ENCODE peak calls at places on chromosomes 2 and 18, in four cellular contexts. One of them, this sample, is unnamed.
A peak's percentile ranks its signal among the peaks of the same experiment; 100 is the strongest.

GRCh38 chr2:134739261-134739878 is 20.6 kb upstream of the TMEM163 start:
- DNase-seq in lower leg skin: no peak
- DNase-seq in endothelial cell of umbilical vein: no peak
- DNase-seq in kidney epithelial cell: no peak
- DNase-seq in this sample: no peak

GRCh38 chr18:53971331-53971730 is 253.1 kb downstream of the MBD2 start:
- DNase-seq in endothelial cell of umbilical vein: no peak
- DNase-seq in lower leg skin: no peak
- DNase-seq in kidney epithelial cell: no peak
- DNase-seq in this sample: no peak

GRCh38 chr2:127516031-127516430 is 10.3 kb downstream of the IWS1 start:
- DNase-seq in lower leg skin: no peak
- DNase-seq in kidney epithelial cell: no peak
- DNase-seq in endothelial cell of umbilical vein: no peak
- DNase-seq in this sample: no peak

GRCh38 chr2:152409691-152410597 is 75.0 kb downstream of the FMNL2 start:
- DNase-seq in endothelial cell of umbilical vein: no peak
- DNase-seq in kidney epithelial cell: no peak
- DNase-seq in lower leg skin: no peak
- DNase-seq in this sample: no peak

GRCh38 chr2:105138643-105139042 is 100.8 kb downstream of the MRPS9 start:
- DNase-seq in lower leg skin: no peak
- DNase-seq in endothelial cell of umbilical vein: no peak
- DNase-seq in kidney epithelial cell: no peak
- DNase-seq in this sample: no peak

GRCh38 chr2:18209934-18210639 is 331.6 kb downstream of the KCNS3 start:
- DNase-seq in lower leg skin: no peak
- DNase-seq in endothelial cell of umbilical vein: peak; percentile 80
- DNase-seq in kidney epithelial cell: peak; percentile 69
- DNase-seq in this sample: peak; percentile 28

GRCh38 chr2:128371248-128371630 is 52.6 kb upstream of the HS6ST1 start:
- DNase-seq in kidney epithelial cell: no peak
- DNase-seq in lower leg skin: no peak
- DNase-seq in endothelial cell of umbilical vein: no peak
- DNase-seq in this sample: no peak

GRCh38 chr2:72425996-72426395 is 278.3 kb upstream of the CYP26B1 start:
- DNase-seq in endothelial cell of umbilical vein: no peak
- DNase-seq in kidney epithelial cell: no peak
- DNase-seq in lower leg skin: no peak
- DNase-seq in this sample: no peak

GRCh38 chr18:60891936-60892335 is 441.3 kb upstream of the CDH20 start:
- DNase-seq in kidney epithelial cell: no peak
- DNase-seq in endothelial cell of umbilical vein: no peak
- DNase-seq in lower leg skin: no peak
- DNase-seq in this sample: no peak

GRCh38 chr18:48782381-48782841 is 168.4 kb downstream of the SMAD7 start:
- DNase-seq in endothelial cell of umbilical vein: peak; percentile 9
- DNase-seq in kidney epithelial cell: no peak
- DNase-seq in lower leg skin: no peak
- DNase-seq in this sample: no peak

GRCh38 chr18:59605633-59606192 is 91.5 kb downstream of the CCBE1 start:
- DNase-seq in kidney epithelial cell: peak; percentile 16
- DNase-seq in lower leg skin: no peak
- DNase-seq in endothelial cell of umbilical vein: no peak
- DNase-seq in this sample: no peak

GRCh38 chr2:242022550-242023290 is 153.2 kb downstream of the RTP5 start:
- DNase-seq in kidney epithelial cell: no peak
- DNase-seq in lower leg skin: no peak
- DNase-seq in endothelial cell of umbilical vein: no peak
- DNase-seq in this sample: no peak

GRCh38 chr2:61340242-61340641 is 130.6 kb downstream of the USP34 start:
- DNase-seq in endothelial cell of umbilical vein: peak; percentile 72
- DNase-seq in kidney epithelial cell: no peak
- DNase-seq in lower leg skin: no peak
- DNase-seq in this sample: no peak

GRCh38 chr2:165239230-165239629 is at the start of gene SCN2A:
- DNase-seq in endothelial cell of umbilical vein: peak; percentile 60
- DNase-seq in kidney epithelial cell: no peak
- DNase-seq in lower leg skin: no peak
- DNase-seq in this sample: peak; percentile 15

GRCh38 chr2:38653715-38654494 is 12.0 kb upstream of the GALM start:
- DNase-seq in kidney epithelial cell: no peak
- DNase-seq in endothelial cell of umbilical vein: no peak
- DNase-seq in lower leg skin: peak; percentile 28
- DNase-seq in this sample: no peak

GRCh38 chr2:179932786-179933185 is 71.4 kb upstream of the ZNF385B start:
- DNase-seq in lower leg skin: no peak
- DNase-seq in endothelial cell of umbilical vein: no peak
- DNase-seq in kidney epithelial cell: no peak
- DNase-seq in this sample: no peak

GRCh38 chr2:189580267-189580661 is 322 bp downstream of the SLC40A1 start:
- DNase-seq in lower leg skin: no peak
- DNase-seq in endothelial cell of umbilical vein: no peak
- DNase-seq in kidney epithelial cell: no peak
- DNase-seq in this sample: no peak

GRCh38 chr2:188524519-188525113 is 232.9 kb downstream of the GULP1 start:
- DNase-seq in kidney epithelial cell: no peak
- DNase-seq in lower leg skin: no peak
- DNase-seq in endothelial cell of umbilical vein: peak; percentile 65
- DNase-seq in this sample: no peak

GRCh38 chr2:17107131-17107530 is 411.1 kb downstream of the RAD51AP2 start:
- DNase-seq in endothelial cell of umbilical vein: no peak
- DNase-seq in lower leg skin: no peak
- DNase-seq in kidney epithelial cell: no peak
- DNase-seq in this sample: no peak

GRCh38 chr2:191355170-191355758 is 110.1 kb downstream of the MYO1B start:
- DNase-seq in lower leg skin: no peak
- DNase-seq in kidney epithelial cell: no peak
- DNase-seq in endothelial cell of umbilical vein: no peak
- DNase-seq in this sample: no peak

GRCh38 chr2:158394453-158394852 is 62.1 kb downstream of the CCDC148 start:
- DNase-seq in kidney epithelial cell: no peak
- DNase-seq in lower leg skin: no peak
- DNase-seq in endothelial cell of umbilical vein: no peak
- DNase-seq in this sample: no peak

GRCh38 chr2:219247678-219248642 is 2.7 kb downstream of the STK16 start:
- DNase-seq in endothelial cell of umbilical vein: no peak
- DNase-seq in kidney epithelial cell: no peak
- DNase-seq in lower leg skin: no peak
- DNase-seq in this sample: no peak

GRCh38 chr2:230266654-230267053 is 41.1 kb downstream of the SP140 start:
- DNase-seq in endothelial cell of umbilical vein: no peak
- DNase-seq in lower leg skin: no peak
- DNase-seq in kidney epithelial cell: no peak
- DNase-seq in this sample: no peak

This sample was measured in keratinocyte.